ENCODE peak calls at places on chromosome 19, in five cellular contexts. One of them, this sample, is unnamed.

GRCh38 chr19:11089254-11090013 is at the start of gene LDLR:
- DNase-seq in stimulated activated CD4-positive, alpha-beta T cell treated with anti-CD3 and anti-CD28 coated beads, Interleukin-1b, Interleukin-23, amount 100 ng/mL, for 24 hours: no peak
- DNase-seq in hepatic stellate cell: peak
- DNase-seq in CD4-positive, CD25-positive, alpha-beta regulatory T cell: peak
- DNase-seq in CD4-positive, alpha-beta memory T cell: peak
- DNase-seq in this sample: peak

GRCh38 chr19:10503002-10503789 is at the start of gene KEAP1:
- DNase-seq in hepatic stellate cell: peak
- DNase-seq in stimulated activated CD4-positive, alpha-beta T cell treated with anti-CD3 and anti-CD28 coated beads, Interleukin-1b, Interleukin-23, amount 100 ng/mL, for 24 hours: no peak
- DNase-seq in CD4-positive, alpha-beta memory T cell: no peak
- DNase-seq in CD4-positive, CD25-positive, alpha-beta regulatory T cell: peak
- DNase-seq in this sample: peak

GRCh38 chr19:3509566-3509989 is 3.5 kb downstream of the FZR1 start:
- DNase-seq in stimulated activated CD4-positive, alpha-beta T cell treated with anti-CD3 and anti-CD28 coated beads, Interleukin-1b, Interleukin-23, amount 100 ng/mL, for 24 hours: no peak
- DNase-seq in CD4-positive, alpha-beta memory T cell: no peak
- DNase-seq in hepatic stellate cell: peak
- DNase-seq in CD4-positive, CD25-positive, alpha-beta regulatory T cell: no peak
- DNase-seq in this sample: peak

GRCh38 chr19:3544054-3544376 is 5.0 kb downstream of the TEKTIP1 start:
- DNase-seq in stimulated activated CD4-positive, alpha-beta T cell treated with anti-CD3 and anti-CD28 coated beads, Interleukin-1b, Interleukin-23, amount 100 ng/mL, for 24 hours: no peak
- DNase-seq in CD4-positive, CD25-positive, alpha-beta regulatory T cell: no peak
- DNase-seq in hepatic stellate cell: no peak
- DNase-seq in CD4-positive, alpha-beta memory T cell: no peak
- DNase-seq in this sample: no peak

GRCh38 chr19:41321600-41322270 is 11.8 kb downstream of the CCDC97 start:
- DNase-seq in hepatic stellate cell: peak
- DNase-seq in CD4-positive, alpha-beta memory T cell: no peak
- DNase-seq in CD4-positive, CD25-positive, alpha-beta regulatory T cell: no peak
- DNase-seq in stimulated activated CD4-positive, alpha-beta T cell treated with anti-CD3 and anti-CD28 coated beads, Interleukin-1b, Interleukin-23, amount 100 ng/mL, for 24 hours: no peak
- DNase-seq in this sample: no peak

GRCh38 chr19:41354343-41354974 is 737 bp upstream of the TGFB1 start:
- DNase-seq in CD4-positive, CD25-positive, alpha-beta regulatory T cell: no peak
- DNase-seq in stimulated activated CD4-positive, alpha-beta T cell treated with anti-CD3 and anti-CD28 coated beads, Interleukin-1b, Interleukin-23, amount 100 ng/mL, for 24 hours: no peak
- DNase-seq in hepatic stellate cell: no peak
- DNase-seq in CD4-positive, alpha-beta memory T cell: no peak
- DNase-seq in this sample: peak

GRCh38 chr19:35015576-35016351 is 14.5 kb upstream of the SCN1B start:
- DNase-seq in hepatic stellate cell: peak
- DNase-seq in CD4-positive, CD25-positive, alpha-beta regulatory T cell: no peak
- DNase-seq in CD4-positive, alpha-beta memory T cell: no peak
- DNase-seq in stimulated activated CD4-positive, alpha-beta T cell treated with anti-CD3 and anti-CD28 coated beads, Interleukin-1b, Interleukin-23, amount 100 ng/mL, for 24 hours: no peak
- DNase-seq in this sample: no peak

GRCh38 chr19:41933131-41933458 is 4.8 kb upstream of the ERFL start:
- DNase-seq in CD4-positive, CD25-positive, alpha-beta regulatory T cell: no peak
- DNase-seq in hepatic stellate cell: no peak
- DNase-seq in stimulated activated CD4-positive, alpha-beta T cell treated with anti-CD3 and anti-CD28 coated beads, Interleukin-1b, Interleukin-23, amount 100 ng/mL, for 24 hours: no peak
- DNase-seq in CD4-positive, alpha-beta memory T cell: no peak
- DNase-seq in this sample: no peak

GRCh38 chr19:34308381-34309367 is 54.3 kb downstream of the GARRE1 start:
- DNase-seq in stimulated activated CD4-positive, alpha-beta T cell treated with anti-CD3 and anti-CD28 coated beads, Interleukin-1b, Interleukin-23, amount 100 ng/mL, for 24 hours: no peak
- DNase-seq in CD4-positive, CD25-positive, alpha-beta regulatory T cell: peak
- DNase-seq in hepatic stellate cell: no peak
- DNase-seq in CD4-positive, alpha-beta memory T cell: peak
- DNase-seq in this sample: peak

GRCh38 chr19:1608414-1609391 is 3.4 kb upstream of the UQCR11 start:
- DNase-seq in hepatic stellate cell: no peak
- DNase-seq in CD4-positive, CD25-positive, alpha-beta regulatory T cell: no peak
- DNase-seq in stimulated activated CD4-positive, alpha-beta T cell treated with anti-CD3 and anti-CD28 coated beads, Interleukin-1b, Interleukin-23, amount 100 ng/mL, for 24 hours: no peak
- DNase-seq in CD4-positive, alpha-beta memory T cell: peak
- DNase-seq in this sample: peak

GRCh38 chr19:42293966-42294365 is 8.0 kb upstream of the PRR19 start:
- DNase-seq in hepatic stellate cell: no peak
- DNase-seq in CD4-positive, CD25-positive, alpha-beta regulatory T cell: no peak
- DNase-seq in stimulated activated CD4-positive, alpha-beta T cell treated with anti-CD3 and anti-CD28 coated beads, Interleukin-1b, Interleukin-23, amount 100 ng/mL, for 24 hours: no peak
- DNase-seq in CD4-positive, alpha-beta memory T cell: no peak
- DNase-seq in this sample: no peak

GRCh38 chr19:15926484-15926883 is 7.8 kb downstream of the CYP4F11 start:
- DNase-seq in CD4-positive, alpha-beta memory T cell: no peak
- DNase-seq in CD4-positive, CD25-positive, alpha-beta regulatory T cell: no peak
- DNase-seq in stimulated activated CD4-positive, alpha-beta T cell treated with anti-CD3 and anti-CD28 coated beads, Interleukin-1b, Interleukin-23, amount 100 ng/mL, for 24 hours: no peak
- DNase-seq in hepatic stellate cell: no peak
- DNase-seq in this sample: no peak

GRCh38 chr19:17454579-17454978 is 6.1 kb upstream of the TMEM221 start:
- DNase-seq in hepatic stellate cell: no peak
- DNase-seq in stimulated activated CD4-positive, alpha-beta T cell treated with anti-CD3 and anti-CD28 coated beads, Interleukin-1b, Interleukin-23, amount 100 ng/mL, for 24 hours: no peak
- DNase-seq in CD4-positive, alpha-beta memory T cell: no peak
- DNase-seq in CD4-positive, CD25-positive, alpha-beta regulatory T cell: no peak
- DNase-seq in this sample: no peak

GRCh38 chr19:2569596-2570465 is 93.9 kb downstream of the GADD45B start:
- DNase-seq in hepatic stellate cell: no peak
- DNase-seq in CD4-positive, CD25-positive, alpha-beta regulatory T cell: no peak
- DNase-seq in stimulated activated CD4-positive, alpha-beta T cell treated with anti-CD3 and anti-CD28 coated beads, Interleukin-1b, Interleukin-23, amount 100 ng/mL, for 24 hours: no peak
- DNase-seq in CD4-positive, alpha-beta memory T cell: no peak
- DNase-seq in this sample: peak

GRCh38 chr19:798415-799075 is 1.3 kb downstream of the PTBP1 start:
- DNase-seq in CD4-positive, alpha-beta memory T cell: peak
- DNase-seq in stimulated activated CD4-positive, alpha-beta T cell treated with anti-CD3 and anti-CD28 coated beads, Interleukin-1b, Interleukin-23, amount 100 ng/mL, for 24 hours: no peak
- DNase-seq in hepatic stellate cell: no peak
- DNase-seq in CD4-positive, CD25-positive, alpha-beta regulatory T cell: no peak
- DNase-seq in this sample: peak

GRCh38 chr19:1062387-1063029 is 4.5 kb upstream of the ARHGAP45 start:
- DNase-seq in CD4-positive, alpha-beta memory T cell: no peak
- DNase-seq in CD4-positive, CD25-positive, alpha-beta regulatory T cell: peak
- DNase-seq in stimulated activated CD4-positive, alpha-beta T cell treated with anti-CD3 and anti-CD28 coated beads, Interleukin-1b, Interleukin-23, amount 100 ng/mL, for 24 hours: no peak
- DNase-seq in hepatic stellate cell: no peak
- DNase-seq in this sample: no peak

GRCh38 chr19:47272448-47273312 is 2.0 kb upstream of the INAFM1 start:
- DNase-seq in CD4-positive, alpha-beta memory T cell: no peak
- DNase-seq in hepatic stellate cell: peak
- DNase-seq in CD4-positive, CD25-positive, alpha-beta regulatory T cell: peak
- DNase-seq in stimulated activated CD4-positive, alpha-beta T cell treated with anti-CD3 and anti-CD28 coated beads, Interleukin-1b, Interleukin-23, amount 100 ng/mL, for 24 hours: no peak
- DNase-seq in this sample: no peak

GRCh38 chr19:54325194-54325621 is 12.2 kb upstream of the LILRA5 start:
- DNase-seq in CD4-positive, alpha-beta memory T cell: peak
- DNase-seq in stimulated activated CD4-positive, alpha-beta T cell treated with anti-CD3 and anti-CD28 coated beads, Interleukin-1b, Interleukin-23, amount 100 ng/mL, for 24 hours: no peak
- DNase-seq in hepatic stellate cell: peak
- DNase-seq in CD4-positive, CD25-positive, alpha-beta regulatory T cell: peak
- DNase-seq in this sample: peak

GRCh38 chr19:6744381-6745288 is 5.2 kb downstream of the TRIP10 start:
- DNase-seq in CD4-positive, CD25-positive, alpha-beta regulatory T cell: no peak
- DNase-seq in CD4-positive, alpha-beta memory T cell: no peak
- DNase-seq in hepatic stellate cell: peak
- DNase-seq in stimulated activated CD4-positive, alpha-beta T cell treated with anti-CD3 and anti-CD28 coated beads, Interleukin-1b, Interleukin-23, amount 100 ng/mL, for 24 hours: no peak
- DNase-seq in this sample: no peak

GRCh38 chr19:32387701-32388392 is 17.7 kb upstream of the DPY19L3 start:
- DNase-seq in stimulated activated CD4-positive, alpha-beta T cell treated with anti-CD3 and anti-CD28 coated beads, Interleukin-1b, Interleukin-23, amount 100 ng/mL, for 24 hours: no peak
- DNase-seq in hepatic stellate cell: no peak
- DNase-seq in CD4-positive, alpha-beta memory T cell: no peak
- DNase-seq in CD4-positive, CD25-positive, alpha-beta regulatory T cell: no peak
- DNase-seq in this sample: no peak